ENCODE peak calls at places on chromosome 3, in five cellular contexts. K is activated T-cell treated with anti-CD3 and anti-CD28 coated beads, Interleukin-2, amount 50 U/mL, for 1 hour; X is dermis microvascular lymphatic vessel endothelial cell; E is tibial artery; Y is right cardiac atrium. O is an unnamed sample.

GRCh38 chr3:46624976-46625490 is 12.7 kb downstream of the FAM240A start:
- DNase-seq in K (no peak), X (no peak), E (no peak), Y (no peak), O (no peak)

GRCh38 chr3:30347679-30348216 is 258.7 kb upstream of the TGFBR2 start:
- DNase-seq in K (no peak), X (peak; percentile 93), E (no peak), Y (no peak), O (no peak)

GRCh38 chr3:156577731-156578130 is 22.8 kb upstream of the SSR3 start:
- DNase-seq in K (no peak), X (no peak), E (no peak), Y (no peak), O (no peak)

GRCh38 chr3:84904819-84905555 is 53.8 kb upstream of the CADM2 start:
- DNase-seq in K (no peak), X (no peak), E (no peak), Y (no peak), O (no peak)

GRCh38 chr3:18885612-18886011 is 262.7 kb upstream of the KCNH8 start:
- DNase-seq in K (no peak), X (no peak), E (no peak), Y (no peak), O (no peak)

GRCh38 chr3:141045849-141046248 is 5.3 kb upstream of the SPSB4 start:
- DNase-seq in K (no peak), X (no peak), E (no peak), Y (no peak), O (no peak)

GRCh38 chr3:155984791-155985417 is 114.5 kb downstream of the GMPS start:
- DNase-seq in K (no peak), X (no peak), E (no peak), Y (no peak), O (no peak)

GRCh38 chr3:179768080-179768479 is 115.2 kb downstream of the USP13 start:
- DNase-seq in K (no peak), X (peak; percentile 46), E (no peak), Y (no peak), O (no peak)

GRCh38 chr3:140546649-140547048 is 131.2 kb upstream of the TRIM42 start:
- DNase-seq in K (no peak), X (peak; percentile 20), E (no peak), Y (no peak), O (no peak)

GRCh38 chr3:81485444-81485865 is 276.0 kb downstream of the GBE1 start:
- DNase-seq in K (no peak), X (peak; percentile 90), E (peak; percentile 25), Y (no peak), O (peak; percentile 39)

GRCh38 chr3:101722394-101723173 is 1.8 kb upstream of the CEP97 start:
- DNase-seq in K (no peak), X (no peak), E (no peak), Y (no peak), O (peak; percentile 76)

GRCh38 chr3:38643592-38643991 is 5.9 kb downstream of the SCN5A start:
- DNase-seq in K (no peak), X (no peak), E (peak; percentile 10), Y (no peak), O (no peak)

GRCh38 chr3:151171145-151171544 is 31.9 kb downstream of the GPR171 start:
- DNase-seq in K (peak; percentile 33), X (no peak), E (peak; percentile 49), Y (no peak), O (peak; percentile 26)

GRCh38 chr3:13013994-13014754 is 59.1 kb downstream of the IQSEC1 start:
- DNase-seq in K (peak; percentile 45), X (no peak), E (no peak), Y (no peak), O (peak; percentile 70)

GRCh38 chr3:65338571-65338970 is 650.8 kb upstream of the ADAMTS9 start:
- DNase-seq in K (no peak), X (no peak), E (no peak), Y (no peak), O (no peak)

GRCh38 chr3:8702560-8702959 is 31.0 kb upstream of the CAV3 start:
- DNase-seq in K (no peak), X (no peak), E (no peak), Y (no peak), O (no peak)

GRCh38 chr3:50478671-50479070 is 24.8 kb downstream of the CACNA2D2 start:
- DNase-seq in K (no peak), X (no peak), E (no peak), Y (no peak), O (no peak)

GRCh38 chr3:63387568-63387967 is 109.5 kb downstream of the SYNPR start:
- DNase-seq in K (no peak), X (no peak), E (no peak), Y (no peak), O (no peak)

GRCh38 chr3:42277676-42278075 is 11.7 kb upstream of the CCK start:
- DNase-seq in K (no peak), X (no peak), E (no peak), Y (no peak), O (no peak)